ENCODE peak calls at places on chromosome 14, in four cellular contexts. H is BJ, U is fibroblast of pulmonary artery, Z is lower leg skin. R is an unnamed sample.

GRCh38 chr14:101118746-101119610 is 215.5 kb upstream of the RTL1 start:
- DNase-seq in H (no peak), U (no peak), Z (peak; percentile 81), R (no peak)

GRCh38 chr14:88142990-88143389 is 138.1 kb downstream of the GPR65 start:
- DNase-seq in H (no peak), U (no peak), Z (no peak), R (no peak)

GRCh38 chr14:35196571-35196970 is 74.2 kb downstream of the PRORP start:
- DNase-seq in H (no peak), U (no peak), Z (no peak), R (no peak)

GRCh38 chr14:31877333-31877798 is 199.7 kb upstream of the ARHGAP5 start:
- DNase-seq in H (no peak), U (peak; percentile 71), Z (no peak), R (no peak)

GRCh38 chr14:96272777-96273471 is 16.9 kb downstream of the BDKRB1 start:
- DNase-seq in H (no peak), U (no peak), Z (peak; percentile 37), R (no peak)

GRCh38 chr14:33758545-33758944 is 192.3 kb downstream of the EGLN3 start:
- DNase-seq in H (no peak), U (no peak), Z (no peak), R (no peak)

GRCh38 chr14:77290705-77291104 is 19.7 kb upstream of the NGB start:
- DNase-seq in H (no peak), U (no peak), Z (no peak), R (no peak)

GRCh38 chr14:78863143-78863542 is 693.0 kb downstream of the NRXN3 start:
- DNase-seq in H (no peak), U (peak; percentile 48), Z (no peak), R (peak; percentile 35)

GRCh38 chr14:92644166-92644565 is 104.3 kb downstream of the LGMN start:
- DNase-seq in H (peak; percentile 19), U (peak; percentile 35), Z (no peak), R (no peak)

GRCh38 chr14:67641902-67642749 is 22.4 kb downstream of the ARG2 start:
- DNase-seq in H (no peak), U (no peak), Z (no peak), R (no peak)

DNA sequence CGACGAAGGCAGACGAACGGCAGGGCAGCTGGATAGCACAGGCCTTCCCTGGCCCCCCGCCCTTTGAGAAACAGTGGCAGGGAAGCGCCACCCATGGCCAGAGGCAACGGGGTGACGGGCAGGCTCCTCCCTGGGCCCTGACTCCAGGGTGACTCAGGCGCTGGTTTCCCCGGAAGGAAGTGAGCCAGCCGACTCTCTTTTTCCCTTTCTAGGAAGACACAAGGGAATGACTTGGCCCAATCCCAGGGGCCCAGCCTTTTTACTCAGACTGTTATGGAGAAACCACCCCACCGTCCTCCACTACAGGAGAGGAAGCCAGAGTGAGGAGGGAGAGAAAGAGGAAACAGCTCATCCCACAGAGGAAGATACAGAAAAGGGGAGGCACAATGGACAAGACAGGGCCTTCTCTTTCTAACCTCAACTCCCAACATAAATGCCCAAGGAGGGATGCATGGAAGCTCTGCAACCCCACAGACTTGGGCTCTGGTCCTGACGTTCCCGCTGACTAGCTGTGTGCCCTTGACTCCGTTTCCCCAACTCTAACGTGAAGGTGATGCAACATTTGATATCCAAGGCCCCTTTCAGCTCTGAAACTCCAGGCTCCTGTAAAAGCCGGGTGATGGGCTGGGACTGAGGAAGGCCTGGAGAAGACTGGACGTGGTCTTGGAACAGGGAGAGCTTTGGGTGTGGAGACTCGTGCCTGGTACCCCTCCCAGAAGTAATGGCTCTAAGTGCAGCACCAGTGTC is 27.9 kb downstream of the ACTN1 start:
- DNase-seq in H (peak; percentile 76), U (peak; percentile 96), Z (peak; percentile 98), R (no peak)
- TF ChIP-seq CTCF in H (no peak), U (no peak), Z (no peak), R (no peak)

GRCh38 chr14:49988080-49988990 is 95.5 kb downstream of the ARF6 start:
- DNase-seq in H (no peak), U (no peak), Z (peak; percentile 37), R (no peak)
- TF ChIP-seq CTCF in H (no peak), U (no peak), Z (no peak), R (no peak)

GRCh38 chr14:90521930-90522483 is 125.2 kb downstream of the CALM1 start:
- DNase-seq in H (no peak), U (no peak), Z (no peak), R (no peak)

GRCh38 chr14:90522585-90523191 is 125.9 kb downstream of the CALM1 start:
- DNase-seq in H (no peak), U (peak; percentile 58), Z (no peak), R (no peak)

GRCh38 chr14:90521121-90521929 is 124.5 kb downstream of the CALM1 start:
- DNase-seq in H (no peak), U (peak; percentile 21), Z (no peak), R (no peak)

GRCh38 chr14:90523544-90523943 is 126.7 kb downstream of the CALM1 start:
- DNase-seq in H (no peak), U (peak; percentile 47), Z (no peak), R (no peak)

GRCh38 chr14:90523961-90524875 is 127.4 kb downstream of the CALM1 start:
- DNase-seq in H (no peak), U (no peak), Z (no peak), R (no peak)
- TF ChIP-seq CTCF in H (no peak), U (no peak), Z (no peak), R (no peak)

GRCh38 chr14:62168564-62169155 is 406.4 kb downstream of the SNAPC1 start:
- DNase-seq in H (no peak), U (no peak), Z (no peak), R (no peak)
- TF ChIP-seq CTCF in H (peak; percentile 17), U (peak; percentile 13), Z (no peak), R (peak; percentile 17)

DNA sequence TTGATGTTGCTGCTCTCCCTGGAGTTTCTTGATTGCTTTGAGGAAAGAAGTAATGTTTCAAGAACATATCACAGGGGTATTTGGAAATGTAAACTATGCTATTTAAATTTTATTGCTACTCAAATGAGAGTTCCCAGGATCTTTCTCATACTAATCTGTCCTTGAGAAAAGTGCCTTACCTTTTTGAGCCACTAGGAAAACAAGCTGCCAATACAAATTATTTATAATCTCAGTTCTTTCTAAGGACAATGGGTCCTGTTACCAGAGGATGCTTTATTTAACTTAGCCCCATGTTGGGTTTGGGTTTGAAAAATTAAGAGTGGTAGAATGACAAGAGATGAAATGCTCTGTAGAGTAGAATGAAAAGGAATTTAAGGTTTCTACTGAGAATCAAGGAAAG is 258.2 kb upstream of the PRKD1 start:
- DNase-seq in H (no peak), U (no peak), Z (no peak), R (no peak)
- TF ChIP-seq CTCF in H (peak; percentile 15), U (peak; percentile 23), Z (no peak), R (peak; percentile 38)

DNA sequence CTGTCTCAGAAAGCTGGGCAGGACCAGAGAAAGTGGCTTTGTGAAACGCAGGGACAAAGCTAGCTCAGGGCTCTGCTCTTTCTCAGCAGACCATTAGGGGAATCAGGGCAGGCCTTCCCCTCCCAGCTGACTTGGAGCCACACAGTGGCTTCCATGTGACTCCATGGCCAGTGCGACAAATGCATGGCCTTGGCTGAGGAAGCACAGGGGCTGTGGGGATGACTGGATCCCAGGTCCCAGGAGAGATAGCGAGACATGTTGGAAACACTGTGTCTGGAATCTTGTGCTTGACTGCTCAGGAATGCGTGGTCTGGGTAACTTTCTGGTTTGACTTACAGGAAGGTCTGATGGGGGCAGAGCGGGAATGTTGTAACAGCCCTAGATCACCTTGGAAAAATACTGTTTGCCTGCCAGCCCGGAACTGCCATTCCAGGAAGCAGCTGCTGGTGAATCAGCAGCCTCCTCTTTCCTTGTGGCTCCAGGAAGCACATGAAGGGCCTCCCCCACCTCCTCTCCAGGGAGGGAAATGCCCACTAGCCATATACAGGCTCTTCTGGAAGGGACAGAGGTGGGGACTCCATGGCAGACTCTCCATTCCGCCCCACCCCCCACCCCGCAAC is 133.5 kb upstream of the HIF1A start:
- DNase-seq in H (peak; percentile 95), U (peak; percentile 100), Z (peak; percentile 93), R (no peak)
- TF ChIP-seq CTCF in H (no peak), U (no peak), Z (no peak), R (no peak)

GRCh38 chr14:55350461-55350860 is 61.2 kb downstream of the ATG14 start:
- DNase-seq in H (no peak), U (peak; percentile 11), Z (no peak), R (no peak)
- TF ChIP-seq CTCF in H (no peak), U (no peak), Z (no peak), R (no peak)

GRCh38 chr14:59199205-59199604 is 10.7 kb downstream of the DAAM1 start:
- DNase-seq in H (no peak), U (no peak), Z (no peak), R (no peak)
- TF ChIP-seq CTCF in H (no peak), U (peak; percentile 3), Z (no peak), R (peak; percentile 20)

GRCh38 chr14:105636935-105637334 is 110.6 kb downstream of the TMEM121 start:
- DNase-seq in H (no peak), U (no peak), Z (no peak), R (no peak)
- TF ChIP-seq CTCF in H (no peak), U (no peak), Z (no peak), R (no peak)